ENCODE peak calls at places on chromosomes 11 and 22, in eight cellular contexts. B is stimulated activated CD4-positive, alpha-beta T cell treated with anti-CD3 and anti-CD28 coated beads, Interleukin-1b, Interleukin-23, amount 100 ng/mL, for 24 hours; V is H9; X is naive thymus-derived CD4-positive, alpha-beta T cell; Y is Kasumi-1; Z is activated T-helper 1 cell treated with anti-CD3 and anti-CD28 coated beads, Interleukin-12 subunit alpha, Interleukin-12 subunit beta, Interleukin-2, Interleukin-4 antibody, amounts not matched to agents 30 ng/mL and 10 ng/mL and 1 ng/mL, durations not matched to agents 14 hours and 24 hours and 36 hours; G is GM13976; M is GM19239. O is an unnamed sample.
A peak's percentile ranks its signal among the peaks of the same experiment; 100 is the strongest.

GRCh38 chr22:50418624-50419023 is 56.2 kb downstream of the SBF1 start:
- DNase-seq in M (no peak), B (no peak), G (no peak), Y (no peak), Z (no peak), V (no peak), X (no peak), O (no peak)

GRCh38 chr22:17119481-17120202 is 1.5 kb downstream of the TMEM121B start:
- DNase-seq in M (no peak), V (peak; percentile 84), B (no peak), Y (no peak), X (no peak), G (no peak), Z (no peak), O (peak; percentile 35)

GRCh38 chr11:43937434-43938411 is 4.7 kb upstream of the C11orf96 start:
- DNase-seq in Y (no peak), X (no peak), V (no peak), B (no peak), M (no peak), Z (no peak), G (no peak), O (no peak)

GRCh38 chr11:102927624-102927990 is 27.9 kb downstream of the MMP13 start:
- DNase-seq in V (no peak), B (no peak), G (no peak), Y (no peak), Z (no peak), M (no peak), X (no peak), O (no peak)

GRCh38 chr11:19651654-19652053 is 61.0 kb upstream of the NAV2 start:
- DNase-seq in B (no peak), Y (no peak), M (no peak), Z (no peak), V (no peak), G (no peak), X (no peak), O (no peak)

GRCh38 chr11:86182976-86183584 is 61.5 kb upstream of the EED start:
- DNase-seq in Y (no peak), X (no peak), B (peak; percentile 19), V (no peak), G (no peak), Z (peak; percentile 30), M (no peak), O (peak; percentile 91)

GRCh38 chr11:65104628-65105027 is 7.0 kb upstream of the TM7SF2 start:
- DNase-seq in B (no peak), V (no peak), X (no peak), M (no peak), Y (no peak), G (no peak), Z (no peak), O (no peak)

GRCh38 chr11:83823461-83824025 is 537.4 kb upstream of the CCDC90B start:
- DNase-seq in X (no peak), G (no peak), Y (no peak), B (no peak), M (no peak), Z (no peak), V (no peak), O (no peak)

GRCh38 chr11:12508151-12508740 is 130.9 kb downstream of the PARVA start:
- DNase-seq in V (no peak), Z (no peak), M (no peak), B (no peak), G (no peak), X (no peak), Y (no peak), O (no peak)

GRCh38 chr11:61873588-61874459 is 17.5 kb downstream of the FADS3 start:
- DNase-seq in X (no peak), Y (no peak), M (no peak), V (no peak), B (no peak), Z (no peak), G (no peak), O (no peak)

GRCh38 chr11:61542024-61542461 is 33.5 kb downstream of the LRRC10B start:
- DNase-seq in M (no peak), V (peak; percentile 45), Z (no peak), G (no peak), X (no peak), B (no peak), Y (no peak), O (no peak)

GRCh38 chr11:31802000-31802551 is 9.0 kb downstream of the PAX6 start:
- DNase-seq in X (no peak), B (no peak), Z (no peak), V (no peak), G (no peak), Y (no peak), M (no peak), O (no peak)

GRCh38 chr22:46196268-46196667 is 45.9 kb downstream of the PPARA start:
- DNase-seq in Z (no peak), M (no peak), G (no peak), V (no peak), X (no peak), B (no peak), Y (no peak), O (no peak)

GRCh38 chr11:86666193-86666592 is 6.2 kb downstream of the ME3 start:
- DNase-seq in B (no peak), X (no peak), G (no peak), Z (no peak), M (no peak), V (no peak), Y (no peak), O (no peak)

GRCh38 chr22:43862882-43863202 is 529 bp upstream of the SULT4A1 start:
- DNase-seq in Y (no peak), X (no peak), B (no peak), M (no peak), Z (no peak), V (no peak), G (no peak), O (no peak)

GRCh38 chr11:94141511-94142307 is 13.1 kb downstream of the PANX1 start:
- DNase-seq in M (no peak), B (no peak), V (no peak), Y (no peak), G (no peak), Z (no peak), X (no peak), O (no peak)

GRCh38 chr22:29769723-29770321 is 2.7 kb downstream of the UQCR10 start:
- DNase-seq in G (no peak), X (no peak), V (no peak), M (no peak), Y (no peak), Z (no peak), B (no peak), O (no peak)

GRCh38 chr11:96333076-96333744 is 9.8 kb downstream of the MAML2 start:
- DNase-seq in Y (no peak), V (no peak), M (no peak), X (no peak), G (no peak), Z (no peak), B (no peak), O (no peak)

GRCh38 chr11:76339217-76339616 is 41.7 kb downstream of the THAP12 start:
- DNase-seq in V (no peak), X (no peak), B (no peak), Z (no peak), M (no peak), G (no peak), Y (peak; percentile 93), O (peak; percentile 15)

GRCh38 chr11:35138949-35139881 is at the start of gene CD44:
- DNase-seq in G (peak; percentile 79), B (peak; percentile 54), X (peak; percentile 87), M (no peak), Y (peak; percentile 83), V (peak; percentile 66), Z (peak; percentile 58), O (peak; percentile 81)

GRCh38 chr11:112694813-112695212 is 266.4 kb upstream of the NCAM1 start:
- DNase-seq in Z (no peak), V (no peak), M (no peak), B (no peak), G (no peak), Y (no peak), X (no peak), O (no peak)

O was measured in GM12865.